ENCODE peak calls at places on chromosome 1, in nine cellular contexts. Z is CD8-positive, alpha-beta memory T cell; E is esophagus squamous epithelium; W is PC-3; A is mesenchymal stem cell; D is PC-9; H is CD8-positive, alpha-beta T cell; C is lower lobe of right lung; S is neural progenitor cell. J is an unnamed sample.

GRCh38 chr1:211938473-211939080 is 96.8 kb downstream of the INTS7 start:
- DNase-seq in E (no peak), Z (peak; percentile 7), D (no peak), A (peak; percentile 24), C (no peak), H (no peak), W (no peak), S (no peak), J (no peak)

GRCh38 chr1:216742625-216743024 is 19.4 kb upstream of the ESRRG start:
- DNase-seq in S (peak; percentile 17), E (no peak), H (no peak), A (peak; percentile 33), C (no peak), W (peak; percentile 54), D (no peak), Z (no peak), J (no peak)

GRCh38 chr1:228270032-228270431 is 62.2 kb downstream of the OBSCN start:
- DNase-seq in D (no peak), S (no peak), W (peak; percentile 44), A (peak; percentile 70), E (no peak), Z (no peak), C (no peak), H (no peak), J (no peak)

GRCh38 chr1:72557446-72558049 is 275.2 kb upstream of the NEGR1 start:
- DNase-seq in C (no peak), E (no peak), H (no peak), Z (no peak), D (no peak), S (peak; percentile 56), A (peak; percentile 28), W (peak; percentile 49), J (no peak)

GRCh38 chr1:25223471-25223870 is 8.8 kb downstream of the SYF2 start:
- DNase-seq in S (no peak), W (peak; percentile 6), D (no peak), Z (no peak), C (no peak), E (no peak), A (no peak), H (no peak), J (no peak)

GRCh38 chr1:64898107-64898861 is 68.1 kb downstream of the JAK1 start:
- DNase-seq in S (no peak), W (peak; percentile 96), E (peak; percentile 10), D (peak; percentile 86), Z (no peak), C (peak; percentile 69), H (peak; percentile 19), A (peak; percentile 99), J (peak; percentile 92)

GRCh38 chr1:12067900-12068821 is 5.1 kb downstream of the TNFRSF8 start:
- DNase-seq in D (no peak), H (no peak), A (peak; percentile 65), Z (peak; percentile 19), S (peak; percentile 46), E (no peak), C (peak; percentile 31), W (no peak), J (no peak)

GRCh38 chr1:198267921-198268320 is 111.1 kb downstream of the NEK7 start:
- DNase-seq in W (peak; percentile 39), A (peak; percentile 63), D (no peak), S (no peak), C (no peak), H (no peak), E (no peak), Z (no peak), J (no peak)

GRCh38 chr1:60867782-60868181 is 214.6 kb upstream of the NFIA start:
- DNase-seq in W (no peak), E (no peak), Z (no peak), A (no peak), C (no peak), H (no peak), D (no peak), S (peak; percentile 11), J (no peak)

GRCh38 chr1:69494171-69494570 is 73.6 kb upstream of the LRRC7 start:
- DNase-seq in H (no peak), D (no peak), A (peak; percentile 13), C (no peak), Z (no peak), E (no peak), W (peak; percentile 33), S (no peak), J (no peak)

GRCh38 chr1:237814319-237814924 is 76.3 kb downstream of the ZP4 start:
- DNase-seq in Z (no peak), C (no peak), D (no peak), S (peak; percentile 64), W (peak; percentile 44), A (peak; percentile 5), H (no peak), E (no peak), J (no peak)

GRCh38 chr1:100539836-100540536 is 2.0 kb downstream of the GPR88 start:
- DNase-seq in H (no peak), A (peak; percentile 35), W (no peak), S (peak; percentile 67), D (no peak), E (no peak), Z (no peak), C (peak; percentile 52), J (no peak)

GRCh38 chr1:25922633-25923567 is 16.7 kb upstream of the STMN1 start:
- DNase-seq in A (peak; percentile 33), D (peak; percentile 6), H (no peak), E (no peak), C (peak; percentile 78), W (peak; percentile 39), Z (peak; percentile 61), S (peak; percentile 70), J (peak; percentile 77)

GRCh38 chr1:200359610-200360163 is 50.1 kb downstream of the ZNF281 start:
- DNase-seq in C (no peak), E (no peak), A (peak; percentile 64), W (peak; percentile 71), H (no peak), Z (no peak), D (no peak), S (no peak), J (no peak)

GRCh38 chr1:180519846-180520245 is 17.5 kb upstream of the ACBD6 start:
- DNase-seq in Z (no peak), E (no peak), W (no peak), C (no peak), H (no peak), D (no peak), A (no peak), S (no peak), J (no peak)

GRCh38 chr1:200938955-200939354 is 44.3 kb downstream of the INAVA start:
- DNase-seq in C (peak; percentile 53), D (no peak), W (no peak), S (no peak), A (no peak), H (peak; percentile 3), Z (peak; percentile 27), E (no peak), J (no peak)

DNA sequence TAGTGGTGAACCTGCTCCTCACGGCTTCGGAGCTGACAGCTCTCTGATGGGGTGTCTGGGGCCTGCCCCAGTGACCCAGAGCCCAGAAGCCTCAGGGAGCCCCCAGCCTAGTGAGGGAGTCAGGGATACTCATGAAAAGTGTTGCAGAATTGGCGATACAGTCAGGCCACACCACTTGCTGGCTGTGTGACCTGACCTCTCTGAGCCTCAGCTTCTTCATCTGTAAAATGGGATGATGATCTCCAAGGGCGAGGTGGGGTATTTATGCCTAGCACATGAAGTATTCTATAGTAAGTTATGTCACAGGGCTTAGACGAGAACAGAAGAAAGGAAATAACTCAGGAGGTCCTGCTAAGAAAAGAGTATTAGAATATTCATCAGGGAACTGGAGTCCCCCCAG is 1.6 kb downstream of the TMEM51 start:
- DNase-seq in S (no peak), D (no peak), W (no peak), C (no peak), E (no peak), A (no peak), Z (no peak), H (no peak), J (no peak)
- H3K27ac ChIP-seq in S (no peak overlapping the region), D (no peak overlapping the region), W (no peak overlapping the region), C (peak overlapping the region; percentile 16), E (peak overlapping the region; percentile 92), A (no peak overlapping the region), Z (no peak overlapping the region), H (no peak overlapping the region), J (peak overlapping the region; percentile 92)

GRCh38 chr1:207858806-207859205 is 52.1 kb downstream of the CD34 start:
- DNase-seq in S (no peak), A (peak; percentile 32), E (no peak), W (no peak), C (no peak), Z (no peak), H (no peak), D (no peak), J (no peak)
- H3K27ac ChIP-seq in S (no peak overlapping the region), A (no peak overlapping the region), E (no peak overlapping the region), W (no peak overlapping the region), C (peak overlapping the region; percentile 9), Z (no peak overlapping the region), H (no peak overlapping the region), D (no peak overlapping the region), J (no peak overlapping the region)

GRCh38 chr1:55774446-55774845 is 559.3 kb upstream of the USP24 start:
- DNase-seq in W (no peak), A (no peak), S (no peak), H (no peak), E (no peak), C (no peak), D (no peak), Z (no peak), J (no peak)
- H3K27ac ChIP-seq in W (no peak overlapping the region), A (no peak overlapping the region), S (no peak overlapping the region), H (no peak overlapping the region), E (no peak overlapping the region), C (no peak overlapping the region), D (no peak overlapping the region), Z (no peak overlapping the region), J (no peak overlapping the region)

GRCh38 chr1:161840363-161840762 is 74.2 kb downstream of the ATF6 start:
- DNase-seq in W (no peak), S (no peak), Z (no peak), E (no peak), D (no peak), A (no peak), C (no peak), H (no peak), J (no peak)

GRCh38 chr1:161835963-161836362 is 69.8 kb downstream of the ATF6 start:
- DNase-seq in A (no peak), Z (no peak), S (no peak), C (no peak), W (no peak), H (no peak), E (no peak), D (no peak), J (no peak)

GRCh38 chr1:161838362-161838761 is 72.2 kb downstream of the ATF6 start:
- DNase-seq in Z (no peak), E (no peak), A (no peak), S (no peak), W (no peak), C (no peak), H (no peak), D (no peak), J (no peak)

GRCh38 chr1:161839591-161839990 is 73.5 kb downstream of the ATF6 start:
- DNase-seq in Z (no peak), C (no peak), H (no peak), W (no peak), D (no peak), S (no peak), E (no peak), A (no peak), J (no peak)

DNA sequence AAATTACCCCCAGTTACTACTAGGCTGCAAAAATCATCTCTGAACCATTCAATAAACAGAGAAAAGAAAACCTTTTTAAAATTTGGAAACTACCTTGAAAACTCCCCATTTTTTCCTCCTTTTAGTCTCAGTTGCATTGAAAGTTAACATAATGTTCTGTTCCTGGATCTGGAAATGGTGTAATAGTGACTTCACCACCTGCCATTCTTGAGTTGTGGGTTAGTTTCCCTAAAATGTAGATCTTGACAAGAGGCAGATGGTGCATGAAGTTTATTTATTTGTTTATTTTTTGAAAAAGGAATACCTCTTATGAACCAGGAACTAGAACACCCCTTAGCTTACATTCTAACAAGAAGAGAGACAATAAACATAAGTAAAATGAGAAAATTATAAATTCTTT is 72.8 kb downstream of the ATF6 start:
- DNase-seq in A (no peak), D (no peak), Z (no peak), C (no peak), S (no peak), H (no peak), E (no peak), W (no peak), J (no peak)
- H3K27ac ChIP-seq in A (no peak overlapping the region), D (no peak overlapping the region), Z (no peak overlapping the region), C (no peak overlapping the region), S (no peak overlapping the region), H (no peak overlapping the region), E (no peak overlapping the region), W (no peak overlapping the region), J (no peak overlapping the region)

J was measured in coronary artery.